ENCODE peak calls at places on chromosome 6, in eight cellular contexts. G is stomach, T is ovary, B is IMR-90, J is uterus, D is prostate gland, N is HCT116, C is adrenal gland. H is an unnamed sample. For H3K4me1, the result is how much of the 10 kb centered on the place peaks cover.

GRCh38 chr6:100889351-100889750 is 8.2 kb upstream of the ASCC3 start:
- DNase-seq in B (no peak), T (no peak), N (no peak), G (no peak), D (no peak), C (no peak), J (no peak), H (no peak)

GRCh38 chr6:47200536-47201334 is 109.0 kb downstream of the TNFRSF21 start:
- DNase-seq in J (no peak), D (no peak), T (no peak), N (no peak), C (no peak), G (no peak), B (no peak), H (no peak)

GRCh38 chr6:151121900-151122299 is 117.9 kb upstream of the AKAP12 start:
- DNase-seq in D (no peak), J (peak), G (no peak), B (no peak), N (no peak), T (peak), C (peak), H (no peak)

GRCh38 chr6:74834967-74835366 is 370.9 kb downstream of the COL12A1 start:
- DNase-seq in N (no peak), J (no peak), G (no peak), C (no peak), D (no peak), B (no peak), T (no peak), H (no peak)

GRCh38 chr6:57342148-57342669 is 24.8 kb downstream of the PRIM2 start:
- DNase-seq in N (no peak), B (no peak), D (no peak), T (no peak), J (no peak), G (no peak), C (no peak), H (no peak)

GRCh38 chr6:143441680-143442359 is 8.7 kb downstream of the ADAT2 start:
- DNase-seq in G (no peak), B (peak), J (no peak), T (no peak), C (no peak), D (no peak), N (no peak), H (no peak)

GRCh38 chr6:52731719-52732118 is 31.6 kb downstream of the GSTA2 start:
- DNase-seq in B (no peak), D (no peak), G (no peak), J (no peak), C (no peak), T (no peak), N (no peak), H (no peak)

GRCh38 chr6:11853678-11854417 is 75.2 kb upstream of the ADTRP start:
- DNase-seq in G (no peak), J (no peak), B (peak), N (no peak), T (no peak), D (no peak), C (no peak), H (no peak)

GRCh38 chr6:108368431-108369030 is 73.7 kb downstream of the AFG1L start:
- DNase-seq in D (no peak), C (no peak), B (no peak), N (no peak), G (no peak), T (no peak), J (no peak), H (no peak)

GRCh38 chr6:166955121-166955864 is 1.1 kb downstream of the RNASET2 start:
- DNase-seq in N (no peak), C (peak), T (peak), J (no peak), B (no peak), D (no peak), G (peak), H (no peak)

GRCh38 chr6:42099340-42100028 is 42.9 kb downstream of the C6orf132 start:
- DNase-seq in C (peak), J (peak), G (peak), T (no peak), B (peak), D (peak), N (no peak), H (no peak)

GRCh38 chr6:36442083-36442670 is 477 bp downstream of the PXT1 start:
- DNase-seq in C (no peak), T (peak), G (no peak), D (no peak), J (no peak), N (no peak), B (no peak), H (no peak)

GRCh38 chr6:36443498-36443844 is 671 bp downstream of the KCTD20 start:
- DNase-seq in G (no peak), J (no peak), N (no peak), T (no peak), B (no peak), D (no peak), C (no peak), H (no peak)

GRCh38 chr6:36442671-36443497 is at the start of the genes KCTD20 and PXT1:
- DNase-seq in J (peak), N (peak), G (peak), B (peak), C (peak), D (peak), T (peak), H (no peak)

GRCh38 chr6:36443951-36444428 is 1.2 kb downstream of the KCTD20 start:
- DNase-seq in D (no peak), G (no peak), J (no peak), T (no peak), N (peak), C (no peak), B (peak), H (no peak)

GRCh38 chr6:36441307-36441894 is 1.3 kb downstream of the PXT1 start:
- DNase-seq in T (peak), G (peak), B (peak), C (peak), D (peak), N (peak), J (peak), H (peak)
- TF ChIP-seq POLR2A in T (peak), G (peak), B (peak), C (peak), D (peak), N (peak), J (peak), H (peak)

DNA sequence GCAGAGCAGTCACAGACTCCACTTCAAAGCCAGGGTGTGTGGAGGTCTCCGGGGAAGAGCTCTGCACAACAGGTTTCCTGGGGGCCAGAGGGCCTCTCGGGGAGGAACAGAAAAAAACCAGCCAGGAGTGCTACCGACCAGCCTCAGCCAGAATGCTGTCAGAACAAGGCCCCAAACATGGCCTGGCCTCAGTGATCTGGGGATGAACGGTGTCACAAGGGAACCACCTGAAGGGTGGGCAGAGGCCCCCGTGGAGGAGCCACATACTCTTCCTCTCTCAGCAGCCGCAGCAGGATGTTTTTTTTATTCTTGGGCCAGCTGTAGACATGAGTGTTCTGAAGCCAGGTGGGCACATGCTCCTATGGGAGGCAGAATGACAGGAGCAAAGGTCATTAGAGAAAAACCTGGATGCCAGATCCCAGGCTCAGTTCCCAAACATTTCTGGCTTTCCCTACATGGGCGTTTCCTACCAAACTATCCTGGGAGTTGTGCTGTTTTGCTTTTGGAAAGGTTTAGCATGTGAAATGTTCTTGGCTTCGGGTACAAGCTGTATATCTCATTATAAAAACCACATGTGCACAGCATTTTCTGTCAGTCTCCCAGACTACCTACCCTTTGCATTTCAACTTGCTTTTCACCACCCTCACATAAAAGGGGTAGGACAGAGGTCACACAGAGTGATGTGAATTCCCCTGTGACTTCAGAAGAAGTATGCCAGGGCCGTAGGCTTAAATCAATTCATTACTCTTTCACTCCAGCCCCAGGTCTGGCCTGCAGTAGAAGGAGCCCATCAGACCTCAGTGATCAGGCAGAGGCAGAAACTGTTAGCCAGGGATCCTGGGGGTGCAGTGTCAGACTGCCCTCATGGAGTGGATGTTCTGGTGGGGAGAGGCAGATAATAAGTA is 46.2 kb downstream of the TRAF3IP2 start:
- DNase-seq in G (no peak), B (no peak), J (peak), D (no peak), N (no peak), T (no peak), C (no peak), H (peak)
- H3K4me1 ChIP-seq in G (half or more), B (under half), J (under half), D (under half), N (under half), T (under half), C (under half), H (half or more)

GRCh38 chr6:10413850-10414765 is 766 bp downstream of the TFAP2A start:
- DNase-seq in D (peak), C (no peak), G (no peak), T (no peak), N (no peak), B (no peak), J (no peak), H (no peak)

GRCh38 chr6:10411131-10411914 is 3.6 kb downstream of the TFAP2A start:
- DNase-seq in N (no peak), D (no peak), C (no peak), G (no peak), T (no peak), B (no peak), J (no peak), H (no peak)

GRCh38 chr6:10411915-10412164 is 3.0 kb downstream of the TFAP2A start:
- DNase-seq in N (no peak), J (peak), C (no peak), T (no peak), B (no peak), D (no peak), G (no peak), H (no peak)

GRCh38 chr6:10412948-10413849 is 1.7 kb downstream of the TFAP2A start:
- DNase-seq in B (no peak), T (no peak), C (no peak), N (no peak), D (peak), G (peak), J (no peak), H (peak)

DNA sequence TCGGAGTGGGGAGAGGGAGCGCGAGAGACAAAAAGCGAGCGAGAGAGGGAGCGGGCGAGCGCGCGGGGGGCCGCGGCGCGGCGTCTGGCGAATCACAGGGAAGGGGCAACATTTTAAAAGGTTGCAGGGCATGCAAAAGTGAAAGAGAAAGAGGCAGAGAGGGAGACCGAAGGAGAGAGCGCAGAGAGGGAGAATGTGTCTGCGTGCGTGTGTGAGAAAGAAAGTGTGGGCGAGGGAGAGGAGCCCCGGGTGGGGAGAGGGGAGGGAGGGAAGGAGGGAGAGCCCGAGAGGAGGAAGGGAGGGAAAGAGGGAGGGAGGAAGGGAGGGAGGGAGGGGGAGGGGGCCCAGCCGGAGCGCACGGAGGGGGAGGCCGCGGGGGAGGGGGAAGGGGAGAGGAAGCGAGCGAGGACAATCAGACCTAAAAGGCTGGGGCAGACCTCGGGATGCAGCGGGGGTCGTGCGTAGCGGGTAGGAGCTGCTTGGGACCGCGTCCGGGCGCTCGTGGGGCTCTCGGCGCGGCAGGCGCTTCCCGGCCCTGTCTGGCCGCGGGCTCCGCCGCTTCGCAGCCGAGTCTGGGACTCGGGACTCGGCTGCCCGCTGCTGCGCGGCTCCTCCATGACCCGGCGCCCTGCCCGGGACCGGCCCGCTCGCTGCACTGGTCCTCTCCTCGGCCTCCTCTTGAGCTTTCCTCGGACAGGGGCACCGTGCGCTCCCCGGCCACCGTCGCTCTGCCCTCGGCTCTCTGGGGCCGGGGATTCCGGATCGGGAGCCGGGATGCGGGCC is 2.5 kb downstream of the TFAP2A start:
- DNase-seq in T (peak), J (no peak), N (no peak), D (peak), C (peak), B (peak), G (no peak), H (no peak)
- H3K27ac ChIP-seq in T (peak), J (no peak), N (peak), D (peak), C (no peak), B (peak), G (peak), H (peak)

GRCh38 chr6:31729979-31730630 is 1.0 kb upstream of the DDAH2 start:
- DNase-seq in G (peak), C (peak), T (peak), D (peak), N (peak), B (peak), J (peak), H (no peak)
- TF ChIP-seq POLR2A in G (peak), C (no peak), T (peak), D (peak), N (no peak), B (no peak), J (peak), H (no peak)

H was measured in vagina.